ENCODE peak calls at places on chromosomes 11 and 22, in nine cellular contexts. Y, C, N, G, I, A, W, E and B are unnamed samples.
A peak's percentile ranks its signal among the peaks of the same experiment; 100 is the strongest.

GRCh38 chr11:77171885-77172665 is 44.0 kb downstream of the MYO7A start:
- DNase-seq in Y (no peak), C (no peak), N (no peak), G (no peak), I (no peak), A (no peak), W (no peak), E (peak; percentile 78), B (peak; percentile 97)

GRCh38 chr22:20741634-20742581 is 32.0 kb upstream of the SERPIND1 start:
- DNase-seq in Y (no peak), C (peak; percentile 43), N (peak; percentile 31), G (peak; percentile 66), I (peak; percentile 41), A (peak; percentile 13), W (peak; percentile 48), E (peak; percentile 57), B (peak; percentile 86)

GRCh38 chr11:41665633-41666032 is 206.2 kb upstream of the LRRC4C start:
- DNase-seq in Y (no peak), C (no peak), N (no peak), G (no peak), I (no peak), A (no peak), W (no peak), E (no peak), B (no peak)

GRCh38 chr11:119054418-119054817 is 2.6 kb downstream of the HYOU1 start:
- DNase-seq in Y (no peak), C (no peak), N (no peak), G (no peak), I (no peak), A (no peak), W (no peak), E (no peak), B (no peak)

GRCh38 chr11:68326334-68327215 is 14.2 kb downstream of the LRP5 start:
- DNase-seq in Y (no peak), C (no peak), N (no peak), G (no peak), I (no peak), A (no peak), W (no peak), E (no peak), B (peak; percentile 31)

GRCh38 chr11:112270551-112271180 is 10.0 kb upstream of the PLET1 start:
- DNase-seq in Y (no peak), C (no peak), N (no peak), G (no peak), I (no peak), A (no peak), W (no peak), E (peak; percentile 71), B (peak; percentile 68)

GRCh38 chr11:34924714-34925113 is 8.3 kb downstream of the PDHX start:
- DNase-seq in Y (no peak), C (no peak), N (no peak), G (no peak), I (peak; percentile 1), A (no peak), W (no peak), E (no peak), B (no peak)

GRCh38 chr11:111310088-111310487 is 11.7 kb downstream of the POU2AF3 start:
- DNase-seq in Y (no peak), C (no peak), N (no peak), G (no peak), I (no peak), A (no peak), W (no peak), E (no peak), B (no peak)

GRCh38 chr11:72684236-72684912 is 10.2 kb upstream of the PDE2A start:
- DNase-seq in Y (peak; percentile 42), C (peak; percentile 58), N (peak; percentile 52), G (peak; percentile 73), I (no peak), A (peak; percentile 57), W (peak; percentile 64), E (peak; percentile 88), B (peak; percentile 89)

GRCh38 chr11:48107188-48107704 is 109.4 kb upstream of the OR4B1 start:
- DNase-seq in Y (peak; percentile 42), C (peak; percentile 56), N (peak; percentile 68), G (peak; percentile 59), I (peak; percentile 30), A (peak; percentile 67), W (no peak), E (no peak), B (no peak)

GRCh38 chr11:1165256-1166041 is 7.7 kb downstream of the MUC5AC start:
- DNase-seq in Y (no peak), C (no peak), N (no peak), G (peak; percentile 15), I (no peak), A (no peak), W (no peak), E (no peak), B (peak; percentile 54)

GRCh38 chr11:131037873-131038272 is 121.6 kb upstream of the SNX19 start:
- DNase-seq in Y (no peak), C (no peak), N (no peak), G (no peak), I (no peak), A (no peak), W (peak; percentile 4), E (peak; percentile 24), B (no peak)

GRCh38 chr11:76120513-76121081 is 85.7 kb downstream of the WNT11 start:
- DNase-seq in Y (no peak), C (no peak), N (no peak), G (no peak), I (peak; percentile 14), A (peak; percentile 29), W (peak; percentile 71), E (no peak), B (no peak)

GRCh38 chr11:4658629-4659453 is 15.1 kb downstream of the OR51E1 start:
- DNase-seq in Y (no peak), C (no peak), N (no peak), G (no peak), I (no peak), A (peak; percentile 37), W (peak; percentile 14), E (no peak), B (no peak)

GRCh38 chr22:44802956-44803355 is 50.6 kb downstream of the ARHGAP8 start:
- DNase-seq in Y (no peak), C (no peak), N (no peak), G (no peak), I (no peak), A (no peak), W (no peak), E (no peak), B (no peak)

GRCh38 chr11:47430524-47430923 is 4.3 kb upstream of the PSMC3 start:
- DNase-seq in Y (no peak), C (no peak), N (no peak), G (no peak), I (no peak), A (no peak), W (no peak), E (no peak), B (no peak)

GRCh38 chr22:37662039-37662438 is 3.5 kb downstream of the PDXP start:
- DNase-seq in Y (no peak), C (no peak), N (no peak), G (no peak), I (no peak), A (no peak), W (no peak), E (no peak), B (no peak)

GRCh38 chr11:112511271-112511670 is 250.6 kb upstream of the PLET1 start:
- DNase-seq in Y (no peak), C (no peak), N (no peak), G (no peak), I (no peak), A (no peak), W (no peak), E (no peak), B (no peak)